ENCODE peak calls at places on chromosomes 4 and X, in eight cellular contexts. R is EH, S is NCI-H748 treated with DMSO at 0.1 percent for 48 hours, G is RWPE1, L is Kasumi-1, X is NCI-H1092, P is NCI-H524 treated with DMSO at 0.1 percent for 48 hours, K is ovary. V is an unnamed sample.

GRCh38 chr4:181677621-181678020 is 565.6 kb upstream of the TENM3 start:
- DNase-seq in R (no peak), S (no peak), G (no peak), L (no peak), X (no peak), P (no peak), K (no peak), V (no peak)

GRCh38 chrX:118423558-118423957 is 72.1 kb upstream of the DOCK11 start:
- DNase-seq in R (no peak), S (no peak), G (no peak), L (no peak), X (no peak), P (no peak), K (no peak), V (no peak)

GRCh38 chr4:70979445-70980008 is 13.9 kb upstream of the DCK start:
- DNase-seq in R (no peak), S (no peak), G (no peak), L (peak), X (no peak), P (no peak), K (no peak), V (no peak)

GRCh38 chr4:3670521-3671519 is 95.4 kb upstream of the ADRA2C start:
- DNase-seq in R (no peak), S (no peak), G (no peak), L (no peak), X (no peak), P (no peak), K (no peak), V (no peak)

GRCh38 chr4:23058113-23058512 is 365.4 kb downstream of the GBA3 start:
- DNase-seq in R (no peak), S (no peak), G (no peak), L (no peak), X (no peak), P (no peak), K (no peak), V (no peak)

GRCh38 chrX:17031827-17032226 is 85.4 kb downstream of the REPS2 start:
- DNase-seq in R (no peak), S (no peak), G (no peak), L (no peak), X (no peak), P (no peak), K (no peak), V (no peak)

GRCh38 chr4:164012396-164013027 is 518.0 kb downstream of the TMA16 start:
- DNase-seq in R (no peak), S (peak), G (peak), L (peak), X (peak), P (peak), K (no peak), V (no peak)

GRCh38 chrX:63058204-63058603 is 292.9 kb downstream of the SPIN4 start:
- DNase-seq in R (no peak), S (no peak), G (no peak), L (no peak), X (no peak), P (no peak), K (no peak), V (no peak)

GRCh38 chrX:27660878-27661277 is 70.7 kb downstream of the DCAF8L2 start:
- DNase-seq in R (no peak), S (no peak), G (no peak), L (no peak), X (no peak), P (no peak), K (no peak), V (no peak)

GRCh38 chrX:3520458-3520857 is 174.0 kb upstream of the MXRA5 start:
- DNase-seq in R (peak), S (no peak), G (no peak), L (no peak), X (no peak), P (no peak), K (no peak), V (no peak)

GRCh38 chrX:9147631-9148189 is 113.8 kb upstream of the FAM9B start:
- DNase-seq in R (no peak), S (no peak), G (no peak), L (no peak), X (no peak), P (no peak), K (peak), V (no peak)

GRCh38 chrX:152632445-152633097 is 5.1 kb upstream of the GABRQ start:
- DNase-seq in R (peak), S (peak), G (peak), L (peak), X (peak), P (no peak), K (no peak), V (peak)

GRCh38 chrX:123949846-123950245 is 11.7 kb upstream of the STAG2 start:
- DNase-seq in R (no peak), S (no peak), G (no peak), L (no peak), X (no peak), P (no peak), K (no peak), V (no peak)

GRCh38 chr4:36088542-36088941 is 155.8 kb downstream of the ARAP2 start:
- DNase-seq in R (no peak), S (peak), G (no peak), L (no peak), X (no peak), P (no peak), K (no peak), V (no peak)

GRCh38 chr4:55736605-55737183 is 82.9 kb upstream of the EXOC1L start:
- DNase-seq in R (no peak), S (peak), G (peak), L (peak), X (no peak), P (no peak), K (no peak), V (no peak)

GRCh38 chr4:75698162-75698962 is 25.2 kb upstream of the G3BP2 start:
- DNase-seq in R (no peak), S (no peak), G (no peak), L (peak), X (no peak), P (no peak), K (no peak), V (no peak)

GRCh38 chrX:44152867-44153266 is 179.7 kb upstream of the NDP start:
- DNase-seq in R (no peak), S (no peak), G (peak), L (no peak), X (no peak), P (no peak), K (no peak), V (no peak)

GRCh38 chrX:39162322-39162721 is 361.1 kb downstream of the MID1IP1 start:
- DNase-seq in R (no peak), S (no peak), G (no peak), L (no peak), X (no peak), P (no peak), K (peak), V (no peak)

GRCh38 chr4:86181585-86181984 is 178.3 kb downstream of the MAPK10 start:
- DNase-seq in R (peak), S (no peak), G (no peak), L (no peak), X (no peak), P (no peak), K (no peak), V (no peak)

GRCh38 chrX:107845625-107846024 is 20.0 kb downstream of the MID2 start:
- DNase-seq in R (no peak), S (no peak), G (no peak), L (no peak), X (no peak), P (no peak), K (no peak), V (no peak)

GRCh38 chr4:36394352-36394903 is 113.0 kb downstream of the DTHD1 start:
- DNase-seq in R (no peak), S (no peak), G (no peak), L (no peak), X (no peak), P (no peak), K (no peak), V (no peak)